ENCODE peak calls at places on chromosomes 3 and 15, in four cellular contexts. E, G, X and Q are unnamed samples.
A peak's percentile ranks its signal among the peaks of the same experiment; 100 is the strongest.

GRCh38 chr3:55624238-55624637 is 137.1 kb upstream of the WNT5A start:
- DNase-seq in E (no peak), G (no peak), X (peak; percentile 78), Q (no peak)

GRCh38 chr3:124119056-124119721 is 127.3 kb upstream of the ROPN1 start:
- DNase-seq in G (no peak), X (peak; percentile 93), E (no peak), Q (no peak)

GRCh38 chr15:74621936-74622335 is 6.3 kb downstream of the CLK3 start:
- DNase-seq in E (no peak), X (no peak), G (peak; percentile 54), Q (no peak)

GRCh38 chr3:66812126-66812525 is 186.0 kb upstream of the KBTBD8 start:
- DNase-seq in G (no peak), E (no peak), X (no peak), Q (no peak)

GRCh38 chr15:53693729-53694533 is 65.5 kb downstream of the WDR72 start:
- DNase-seq in E (no peak), G (no peak), X (no peak), Q (peak; percentile 9)

GRCh38 chr3:119794971-119795612 is 13.2 kb downstream of the NR1I2 start:
- DNase-seq in G (peak; percentile 87), E (peak; percentile 72), X (no peak), Q (peak; percentile 86)

GRCh38 chr3:42134867-42135464 is 43.8 kb downstream of the TRAK1 start:
- DNase-seq in E (peak; percentile 58), G (no peak), X (no peak), Q (peak; percentile 49)

GRCh38 chr15:90203922-90204321 is 2.8 kb downstream of the SEMA4B start:
- DNase-seq in X (no peak), G (no peak), E (no peak), Q (no peak)

GRCh38 chr3:49636883-49637609 is 37.1 kb upstream of the APEH start:
- DNase-seq in G (no peak), E (peak; percentile 54), X (no peak), Q (no peak)

GRCh38 chr15:69402816-69403215 is 11.3 kb upstream of the KIF23 start:
- DNase-seq in X (peak; percentile 57), G (no peak), E (no peak), Q (no peak)

GRCh38 chr15:81229596-81229995 is 32.9 kb downstream of the IL16 start:
- DNase-seq in G (no peak), X (peak; percentile 57), E (no peak), Q (no peak)

GRCh38 chr3:159786489-159787181 is 202.0 kb upstream of the IL12A start:
- DNase-seq in X (no peak), E (no peak), G (no peak), Q (peak; percentile 50)

GRCh38 chr3:184559336-184559735 is 2.2 kb upstream of the EPHB3 start:
- DNase-seq in G (no peak), E (peak; percentile 60), X (no peak), Q (no peak)

GRCh38 chr15:60012695-60013094 is 8.6 kb downstream of the FOXB1 start:
- DNase-seq in G (no peak), X (no peak), E (no peak), Q (no peak)

GRCh38 chr3:69033470-69033869 is 18.7 kb downstream of the TMF1 start:
- DNase-seq in G (no peak), X (peak; percentile 91), E (no peak), Q (no peak)

GRCh38 chr3:114848087-114848486 is 299.0 kb downstream of the ZBTB20 start:
- DNase-seq in G (no peak), E (no peak), X (no peak), Q (no peak)

GRCh38 chr15:62964251-62964650 is 78.3 kb upstream of the TPM1 start:
- DNase-seq in X (peak; percentile 80), G (peak; percentile 21), E (no peak), Q (no peak)

GRCh38 chr15:75455982-75456531 is 4.6 kb upstream of the SIN3A start:
- DNase-seq in X (peak; percentile 77), E (peak; percentile 59), G (peak; percentile 50), Q (peak; percentile 63)

GRCh38 chr3:171165499-171165921 is 139.0 kb upstream of the SLC2A2 start:
- DNase-seq in E (no peak), X (no peak), G (no peak), Q (no peak)

GRCh38 chr15:77580991-77581682 is 51.6 kb downstream of the LINGO1 start:
- DNase-seq in E (no peak), X (peak; percentile 61), G (no peak), Q (no peak)

GRCh38 chr3:175443682-175444081 is 584.5 kb downstream of the NAALADL2 start:
- DNase-seq in G (no peak), E (no peak), X (no peak), Q (no peak)

GRCh38 chr15:99969261-99969960 is 236.2 kb upstream of the LYSMD4 start:
- DNase-seq in E (no peak), G (no peak), X (no peak), Q (no peak)

GRCh38 chr3:165852710-165853109 is 15.5 kb upstream of the BCHE start:
- DNase-seq in E (no peak), G (no peak), X (no peak), Q (no peak)

GRCh38 chr3:115359507-115359906 is 212.4 kb upstream of the ZBTB20 start:
- DNase-seq in X (no peak), G (no peak), E (no peak), Q (no peak)

GRCh38 chr3:70981252-70981933 is 602.1 kb downstream of the FOXP1 start:
- DNase-seq in E (no peak), G (peak; percentile 53), X (no peak), Q (no peak)

GRCh38 chr15:45112143-45112591 is 1.8 kb downstream of the DUOX2 start:
- DNase-seq in X (no peak), G (no peak), E (no peak), Q (no peak)

GRCh38 chr15:45111390-45112142 is 2.4 kb downstream of the DUOX2 start:
- DNase-seq in G (peak; percentile 35), X (no peak), E (no peak), Q (no peak)

GRCh38 chr15:45113380-45113990 is 487 bp downstream of the DUOX2 start:
- DNase-seq in E (no peak), X (no peak), G (peak; percentile 5), Q (no peak)

GRCh38 chr15:45114076-45114750 is at the start of the genes DUOX2 and DUOXA2:
- DNase-seq in G (peak; percentile 48), E (no peak), X (no peak), Q (peak; percentile 41)

GRCh38 chr15:45112592-45113379 is 1.2 kb downstream of the DUOX2 start:
- DNase-seq in X (peak; percentile 38), E (no peak), G (peak; percentile 61), Q (peak; percentile 35)
- TF ChIP-seq EZH2 in X (peak; percentile 53), E (no peak), G (peak; percentile 84), Q (no peak)

GRCh38 chr15:65376767-65377104 is 1.1 kb downstream of the IGDCC3 start:
- DNase-seq in E (no peak), G (no peak), X (peak; percentile 11), Q (peak; percentile 48)
- TF ChIP-seq EZH2 in E (no peak), G (no peak), X (peak; percentile 28), Q (no peak)

DNA sequence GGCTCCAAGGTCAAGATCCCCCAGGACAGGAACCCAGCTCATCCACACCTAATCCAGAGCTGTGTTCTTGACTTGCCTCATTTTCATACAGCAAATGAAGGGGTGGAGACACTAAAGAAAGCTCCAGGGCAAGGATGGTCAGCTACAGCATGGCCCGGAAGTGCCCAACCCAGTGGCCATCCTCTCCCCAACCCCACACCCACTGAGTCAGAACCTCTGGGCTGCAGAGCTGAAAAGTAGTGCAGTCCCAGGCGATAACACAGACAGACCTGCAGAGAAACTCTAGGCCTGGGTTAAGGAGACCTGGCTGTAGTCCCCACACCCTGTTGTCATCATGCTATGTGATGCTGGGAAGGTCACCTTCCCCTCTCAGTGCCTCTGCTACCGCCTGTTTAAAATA is 85.3 kb downstream of the SEMA5B start:
- DNase-seq in E (no peak), G (no peak), X (peak; percentile 15), Q (no peak)
- TF ChIP-seq EZH2 in E (no peak), G (no peak), X (no peak), Q (no peak)

GRCh38 chr3:122912772-122913538 is 114.6 kb downstream of the SEMA5B start:
- DNase-seq in E (no peak), G (no peak), X (no peak), Q (no peak)

GRCh38 chr3:122916084-122916483 is 111.5 kb downstream of the SEMA5B start:
- DNase-seq in X (no peak), G (no peak), E (no peak), Q (no peak)

GRCh38 chr3:122915300-122916055 is 112.1 kb downstream of the SEMA5B start:
- DNase-seq in G (no peak), E (no peak), X (no peak), Q (no peak)

GRCh38 chr3:122911901-122912300 is 115.7 kb downstream of the SEMA5B start:
- DNase-seq in E (no peak), X (no peak), G (no peak), Q (no peak)

DNA sequence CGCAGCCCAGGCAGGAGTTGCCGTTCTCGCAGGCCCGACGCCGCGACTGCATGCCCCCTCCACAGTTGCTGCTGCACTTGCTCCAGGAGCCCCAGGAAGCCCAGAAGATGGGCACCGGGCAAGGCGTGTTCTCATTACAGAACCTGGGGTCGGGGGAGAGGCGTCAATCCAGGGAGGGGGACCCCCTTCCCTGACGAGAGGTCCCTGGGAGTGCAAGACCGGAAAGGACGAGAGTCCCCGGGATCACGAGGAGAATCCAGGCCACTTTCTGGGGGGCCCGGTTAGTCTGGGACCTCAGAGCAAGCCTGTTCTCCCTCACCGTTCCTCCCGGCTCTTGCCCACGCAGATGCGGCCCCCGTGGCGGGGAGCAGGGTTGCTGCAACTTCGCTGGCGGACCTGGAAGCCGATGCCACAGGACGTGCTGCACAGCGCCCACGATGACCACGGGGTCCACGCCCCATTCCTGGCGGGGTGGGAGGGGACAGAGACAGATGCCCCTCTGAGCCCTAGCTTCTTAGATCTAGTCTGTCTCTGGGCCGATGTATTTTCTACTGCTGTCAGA is 113.9 kb downstream of the SEMA5B start:
- DNase-seq in X (no peak), G (no peak), E (no peak), Q (no peak)
- TF ChIP-seq EZH2 in X (no peak), G (no peak), E (no peak), Q (no peak)

GRCh38 chr3:35640186-35640584 is 860 bp downstream of the ARPP21 start:
- DNase-seq in E (no peak), G (no peak), X (no peak), Q (no peak)
- TF ChIP-seq EZH2 in E (no peak), G (peak; percentile 13), X (no peak), Q (peak; percentile 86)